ENCODE peak calls at places on chromosomes 11 and 22, in seven cellular contexts. Q is Peyer's patch; C is iPS-NIHi11; D is stimulated activated CD4-positive, alpha-beta T cell treated with anti-CD3 and anti-CD28 coated beads, Interleukin-15, amount 100 ng/mL, for 24 hours; N is kidney tubule cell; F is NCI-H774; L is posterior cingulate gyrus. G is an unnamed sample.

GRCh38 chr11:74493816-74494630 is 499 bp upstream of the LIPT2 start:
- DNase-seq in N (peak), F (no peak), C (no peak), L (no peak), Q (no peak), D (peak), G (no peak)

GRCh38 chr11:108302121-108302785 is 79.4 kb downstream of the ATM start:
- DNase-seq in L (no peak), F (no peak), N (peak), D (no peak), C (no peak), Q (no peak), G (no peak)

GRCh38 chr22:42364641-42365336 is 67.4 kb downstream of the NFAM1 start:
- DNase-seq in F (no peak), Q (no peak), L (no peak), N (no peak), D (no peak), C (no peak), G (no peak)

GRCh38 chr11:6357222-6357621 is 33.1 kb upstream of the SMPD1 start:
- DNase-seq in F (no peak), C (no peak), D (peak), Q (no peak), L (peak), N (peak), G (no peak)

GRCh38 chr11:100072131-100072530 is 615.0 kb upstream of the ARHGAP42 start:
- DNase-seq in Q (no peak), D (no peak), C (no peak), F (no peak), N (no peak), L (no peak), G (no peak)

GRCh38 chr11:102368472-102368871 is 21.5 kb downstream of the BIRC2 start:
- DNase-seq in N (no peak), C (no peak), L (no peak), Q (no peak), D (no peak), F (no peak), G (no peak)

GRCh38 chr11:72379384-72380131 is 54.8 kb downstream of the CLPB start:
- DNase-seq in F (no peak), N (no peak), D (no peak), L (no peak), C (no peak), Q (no peak), G (no peak)

GRCh38 chr11:66849501-66850234 is 6.4 kb downstream of the RCE1 start:
- DNase-seq in C (no peak), L (no peak), N (no peak), D (no peak), F (no peak), Q (no peak), G (no peak)

GRCh38 chr11:31820438-31820818 is 9.3 kb upstream of the PAX6 start:
- DNase-seq in Q (no peak), D (no peak), C (no peak), N (no peak), L (no peak), F (no peak), G (no peak)

GRCh38 chr11:76800466-76801200 is 17.5 kb downstream of the TSKU start:
- DNase-seq in L (no peak), Q (no peak), N (no peak), C (peak), F (no peak), D (no peak), G (no peak)

GRCh38 chr22:17946691-17947367 is 77.5 kb downstream of the MICAL3 start:
- DNase-seq in C (no peak), L (no peak), Q (no peak), F (no peak), D (no peak), N (no peak), G (no peak)

GRCh38 chr11:8638300-8638699 is 44.2 kb downstream of the TRIM66 start:
- DNase-seq in Q (no peak), D (no peak), L (no peak), F (no peak), C (no peak), N (no peak), G (no peak)

GRCh38 chr11:62853279-62853965 is 14.0 kb upstream of the WDR74 start:
- DNase-seq in F (no peak), Q (no peak), L (no peak), D (peak), C (no peak), N (no peak), G (no peak)

GRCh38 chr11:129750343-129751292 is 65.0 kb upstream of the TMEM45B start:
- DNase-seq in N (peak), L (peak), D (peak), C (peak), Q (peak), F (peak), G (peak)

GRCh38 chr11:64263021-64263946 is 12.0 kb downstream of the PLCB3 start:
- DNase-seq in F (no peak), D (no peak), C (peak), L (no peak), Q (no peak), N (peak), G (no peak)

GRCh38 chr11:77497368-77497767 is 23.5 kb upstream of the PAK1 start:
- DNase-seq in C (no peak), D (no peak), N (peak), F (no peak), Q (no peak), L (no peak), G (no peak)

GRCh38 chr11:100740440-100740839 is 53.4 kb downstream of the ARHGAP42 start:
- DNase-seq in C (no peak), Q (no peak), N (peak), D (no peak), F (no peak), L (no peak), G (no peak)